ENCODE peak calls at places on chromosomes 5 and 9, in five cellular contexts. V, N, U, Y and S are unnamed samples.

GRCh38 chr9:94757158-94757557 is 30.7 kb downstream of the AOPEP start:
- DNase-seq in V (no peak), N (peak; percentile 80), U (no peak), Y (no peak), S (peak; percentile 58)

GRCh38 chr5:147921134-147921533 is 14.8 kb upstream of the C5orf46 start:
- DNase-seq in V (no peak), N (no peak), U (no peak), Y (no peak), S (no peak)

GRCh38 chr9:33466565-33467495 is 6.9 kb downstream of the NOL6 start:
- DNase-seq in V (no peak), N (peak; percentile 25), U (peak; percentile 56), Y (peak; percentile 81), S (peak; percentile 53)

GRCh38 chr9:126500600-126501382 is 112.9 kb upstream of the LMX1B start:
- DNase-seq in V (no peak), N (peak; percentile 64), U (peak; percentile 79), Y (peak; percentile 82), S (peak; percentile 76)

GRCh38 chr9:87381050-87381711 is 116.5 kb upstream of the DAPK1 start:
- DNase-seq in V (no peak), N (no peak), U (no peak), Y (no peak), S (peak; percentile 88)

GRCh38 chr5:110644357-110644756 is 82.1 kb downstream of the TMEM232 start:
- DNase-seq in V (no peak), N (no peak), U (no peak), Y (no peak), S (no peak)

GRCh38 chr5:175059687-175060194 is 335.4 kb downstream of the MSX2 start:
- DNase-seq in V (no peak), N (peak; percentile 7), U (peak; percentile 15), Y (no peak), S (no peak)

GRCh38 chr9:86731511-86731993 is 215.8 kb downstream of the GAS1 start:
- DNase-seq in V (no peak), N (no peak), U (no peak), Y (no peak), S (peak; percentile 94)

GRCh38 chr5:154871732-154872131 is 13.3 kb downstream of the CNOT8 start:
- DNase-seq in V (no peak), N (no peak), U (no peak), Y (no peak), S (no peak)

GRCh38 chr5:136584474-136584873 is 219.1 kb upstream of the TRPC7 start:
- DNase-seq in V (no peak), N (no peak), U (no peak), Y (no peak), S (no peak)

GRCh38 chr5:71937906-71938698 is 169.2 kb upstream of the MAP1B start:
- DNase-seq in V (no peak), N (no peak), U (no peak), Y (no peak), S (no peak)

GRCh38 chr5:148875205-148875875 is 48.9 kb downstream of the ADRB2 start:
- DNase-seq in V (no peak), N (peak; percentile 16), U (no peak), Y (no peak), S (peak; percentile 10)

GRCh38 chr9:7083192-7083591 is 325.4 kb downstream of the KDM4C start:
- DNase-seq in V (no peak), N (no peak), U (no peak), Y (no peak), S (no peak)

GRCh38 chr9:9352877-9353481 is 1259.8 kb downstream of the PTPRD start:
- DNase-seq in V (no peak), N (peak; percentile 5), U (no peak), Y (no peak), S (peak; percentile 3)

GRCh38 chr9:114300153-114300845 is 22.6 kb upstream of the ORM1 start:
- DNase-seq in V (no peak), N (no peak), U (peak; percentile 7), Y (peak; percentile 14), S (no peak)

GRCh38 chr9:121048618-121049017 is 1.5 kb downstream of the C5 start:
- DNase-seq in V (no peak), N (no peak), U (no peak), Y (no peak), S (no peak)

GRCh38 chr9:130444565-130445221 is at the start of gene ASS1:
- DNase-seq in V (no peak), N (no peak), U (peak; percentile 76), Y (peak; percentile 89), S (peak; percentile 35)

GRCh38 chr5:62431735-62432617 is 19.4 kb downstream of the IPO11 start:
- DNase-seq in V (no peak), N (no peak), U (peak; percentile 29), Y (no peak), S (peak; percentile 38)

GRCh38 chr5:62432618-62433064 is 20.1 kb downstream of the IPO11 start:
- DNase-seq in V (no peak), N (no peak), U (no peak), Y (no peak), S (peak; percentile 29)
- H3K4me3 ChIP-seq in V (no peak overlapping the region), N (no peak overlapping the region), U (no peak overlapping the region), Y (no peak overlapping the region), S (no peak overlapping the region)

GRCh38 chr9:98798254-98798653 is 1.9 kb upstream of the ANKS6 start:
- DNase-seq in V (no peak), N (no peak), U (no peak), Y (no peak), S (no peak)

GRCh38 chr9:98797491-98797890 is 1.1 kb upstream of the ANKS6 start:
- DNase-seq in V (no peak), N (no peak), U (no peak), Y (no peak), S (no peak)

GRCh38 chr9:98795970-98796363 is 388 bp downstream of the ANKS6 start:
- DNase-seq in V (no peak), N (no peak), U (no peak), Y (no peak), S (no peak)

GRCh38 chr9:98795295-98795955 is 930 bp downstream of the ANKS6 start:
- DNase-seq in V (no peak), N (no peak), U (no peak), Y (no peak), S (no peak)

DNA sequence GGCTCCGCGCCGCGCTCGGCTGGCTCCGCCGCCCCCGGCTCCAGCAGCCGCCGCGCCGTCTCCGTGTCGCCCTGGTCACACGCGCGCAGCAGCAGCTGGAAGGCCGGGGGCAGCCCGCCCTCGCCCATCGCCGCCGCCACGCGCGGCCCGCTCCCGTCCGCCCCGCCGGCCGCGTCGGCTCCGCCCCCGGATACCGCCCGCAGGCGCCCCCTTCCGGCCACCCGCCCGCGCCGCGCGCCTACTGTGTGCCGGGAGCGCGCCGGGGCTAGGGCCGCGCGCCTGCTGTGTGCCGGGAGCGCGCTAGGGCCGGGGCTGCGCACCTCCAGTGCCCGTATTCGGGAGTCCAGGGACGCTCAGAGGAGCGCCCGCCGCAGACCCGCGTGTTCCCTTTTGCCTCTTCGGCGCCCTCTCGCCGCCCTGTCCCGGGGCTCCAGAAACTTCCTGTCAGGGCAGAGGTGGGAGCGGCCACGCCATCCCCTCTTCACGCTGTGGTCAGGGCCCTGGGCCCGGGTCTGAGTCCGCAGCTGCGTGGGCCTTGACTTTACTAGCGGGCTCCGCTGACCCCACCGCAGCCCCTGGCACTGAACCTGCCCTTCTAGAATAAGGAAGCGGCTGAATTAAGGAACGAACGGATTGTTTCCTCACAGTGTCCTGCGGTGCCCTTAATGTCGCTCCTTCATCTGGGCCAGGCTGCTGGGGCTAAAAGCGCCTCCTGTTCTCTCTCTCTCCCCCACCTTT is at the start of gene ANKS6:
- DNase-seq in V (no peak), N (peak; percentile 45), U (peak; percentile 85), Y (peak; percentile 88), S (peak; percentile 72)
- TF ChIP-seq CTCF in V (peak; percentile 56), N (peak; percentile 41), U (peak; percentile 86), Y (peak; percentile 39), S (peak; percentile 3)

GRCh38 chr5:158869092-158869491 is 230.6 kb downstream of the EBF1 start:
- DNase-seq in V (no peak), N (no peak), U (no peak), Y (no peak), S (no peak)

GRCh38 chr5:158874343-158874742 is 225.4 kb downstream of the EBF1 start:
- DNase-seq in V (no peak), N (no peak), U (no peak), Y (no peak), S (no peak)

GRCh38 chr5:158873115-158873514 is 226.6 kb downstream of the EBF1 start:
- DNase-seq in V (no peak), N (no peak), U (no peak), Y (no peak), S (no peak)

GRCh38 chr5:158868570-158868969 is 231.1 kb downstream of the EBF1 start:
- DNase-seq in V (no peak), N (no peak), U (no peak), Y (no peak), S (no peak)
- H3K4me3 ChIP-seq in V (no peak overlapping the region), N (no peak overlapping the region), U (no peak overlapping the region), Y (no peak overlapping the region), S (no peak overlapping the region)

DNA sequence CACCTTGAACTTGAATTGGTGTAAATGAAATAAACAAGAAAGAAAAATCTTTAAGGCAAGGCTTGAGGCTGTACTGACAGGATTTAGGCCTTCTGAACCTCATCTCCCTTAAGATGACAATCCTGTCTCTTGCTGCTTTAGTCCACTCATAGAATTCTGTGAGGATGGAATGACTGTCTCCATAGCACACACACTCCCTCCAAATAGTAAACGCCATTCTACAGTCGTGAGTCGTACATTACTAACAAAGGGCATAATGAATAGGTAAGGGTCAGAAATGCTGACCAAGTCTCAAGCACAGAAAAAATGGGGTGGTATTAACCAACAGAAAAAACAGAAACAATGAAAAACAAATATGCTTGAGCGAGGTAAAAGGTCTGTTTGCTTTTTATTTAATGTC is 71.8 kb upstream of the SIMC1 start:
- DNase-seq in V (no peak), N (no peak), U (no peak), Y (no peak), S (no peak)
- TF ChIP-seq CTCF in V (no peak), N (no peak), U (no peak), Y (no peak), S (no peak)

GRCh38 chr9:78030553-78031270 is 899 bp downstream of the GNAQ start:
- DNase-seq in V (no peak), N (no peak), U (peak; percentile 52), Y (peak; percentile 78), S (peak; percentile 35)
- H3K4me3 ChIP-seq in V (no peak overlapping the region), N (peak overlapping the region; percentile 88), U (peak overlapping the region; percentile 82), Y (peak overlapping the region; percentile 82), S (peak overlapping the region; percentile 77)

DNA sequence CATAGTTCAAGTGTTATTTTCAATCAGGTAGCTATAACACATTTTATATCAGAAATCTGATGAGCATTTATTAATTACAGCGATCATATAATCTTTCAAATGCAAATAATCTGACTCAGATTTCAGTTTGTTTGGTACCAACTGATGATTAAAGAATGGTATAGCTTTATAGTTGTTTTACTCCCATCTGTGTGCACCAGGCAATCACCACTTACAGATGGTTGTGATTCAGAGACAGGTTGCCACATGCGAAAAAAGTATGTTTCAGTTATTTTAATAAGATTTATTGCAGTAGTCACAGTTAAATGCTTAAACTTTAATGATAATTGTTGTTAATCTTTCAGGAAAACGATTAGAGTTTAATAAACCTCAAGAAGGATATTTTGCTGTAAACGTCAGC is 155.1 kb upstream of the ARRDC3 start:
- DNase-seq in V (no peak), N (no peak), U (no peak), Y (no peak), S (no peak)
- TF ChIP-seq CTCF in V (no peak), N (no peak), U (no peak), Y (no peak), S (no peak)